ENCODE peak calls at places on chromosome 11, in ten cellular contexts. One of them, this sample, is unnamed.

GRCh38 chr11:30452114-30452513 is 129.2 kb downstream of the ARL14EP start:
- DNase-seq in colonic mucosa: no peak
- DNase-seq in left ventricle myocardium inferior: no peak
- DNase-seq in suprapubic skin: no peak
- DNase-seq in tibial nerve: no peak
- DNase-seq in thyroid gland: no peak
- DNase-seq in lower lobe of right lung: no peak
- DNase-seq in fibroblast of lung: no peak
- DNase-seq in brain microvascular endothelial cell: no peak
- DNase-seq in CD4-positive, alpha-beta T cell: no peak
- DNase-seq in this sample: no peak

GRCh38 chr11:58575377-58576020 is at the start of gene LPXN:
- DNase-seq in colonic mucosa: no peak
- DNase-seq in left ventricle myocardium inferior: no peak
- DNase-seq in suprapubic skin: no peak
- DNase-seq in tibial nerve: no peak
- DNase-seq in thyroid gland: no peak
- DNase-seq in lower lobe of right lung: no peak
- DNase-seq in fibroblast of lung: peak
- DNase-seq in brain microvascular endothelial cell: peak
- DNase-seq in CD4-positive, alpha-beta T cell: peak
- DNase-seq in this sample: no peak

GRCh38 chr11:6542727-6543126 is 45.6 kb downstream of the DNHD1 start:
- DNase-seq in colonic mucosa: no peak
- DNase-seq in left ventricle myocardium inferior: no peak
- DNase-seq in suprapubic skin: no peak
- DNase-seq in tibial nerve: no peak
- DNase-seq in thyroid gland: no peak
- DNase-seq in lower lobe of right lung: no peak
- DNase-seq in fibroblast of lung: no peak
- DNase-seq in brain microvascular endothelial cell: no peak
- DNase-seq in CD4-positive, alpha-beta T cell: no peak
- DNase-seq in this sample: no peak

GRCh38 chr11:100632970-100633452 is 54.1 kb upstream of the ARHGAP42 start:
- DNase-seq in colonic mucosa: peak
- DNase-seq in left ventricle myocardium inferior: peak
- DNase-seq in suprapubic skin: peak
- DNase-seq in tibial nerve: peak
- DNase-seq in thyroid gland: peak
- DNase-seq in lower lobe of right lung: peak
- DNase-seq in fibroblast of lung: peak
- DNase-seq in brain microvascular endothelial cell: peak
- DNase-seq in CD4-positive, alpha-beta T cell: no peak
- DNase-seq in this sample: peak

GRCh38 chr11:114296190-114296978 is at the start of gene NNMT:
- DNase-seq in colonic mucosa: peak
- DNase-seq in left ventricle myocardium inferior: peak
- DNase-seq in suprapubic skin: peak
- DNase-seq in tibial nerve: peak
- DNase-seq in thyroid gland: peak
- DNase-seq in lower lobe of right lung: peak
- DNase-seq in fibroblast of lung: peak
- DNase-seq in brain microvascular endothelial cell: peak
- DNase-seq in CD4-positive, alpha-beta T cell: no peak
- DNase-seq in this sample: peak

GRCh38 chr11:68796779-68797178 is 44.9 kb downstream of the CPT1A start:
- DNase-seq in colonic mucosa: no peak
- DNase-seq in left ventricle myocardium inferior: peak
- DNase-seq in suprapubic skin: no peak
- DNase-seq in tibial nerve: no peak
- DNase-seq in thyroid gland: peak
- DNase-seq in lower lobe of right lung: no peak
- DNase-seq in fibroblast of lung: peak
- DNase-seq in brain microvascular endothelial cell: no peak
- DNase-seq in CD4-positive, alpha-beta T cell: no peak
- DNase-seq in this sample: no peak

GRCh38 chr11:121482231-121483129 is 29.7 kb upstream of the SORL1-AS1 start:
- DNase-seq in colonic mucosa: no peak
- DNase-seq in left ventricle myocardium inferior: no peak
- DNase-seq in suprapubic skin: no peak
- DNase-seq in tibial nerve: no peak
- DNase-seq in thyroid gland: no peak
- DNase-seq in lower lobe of right lung: no peak
- DNase-seq in fibroblast of lung: no peak
- DNase-seq in brain microvascular endothelial cell: no peak
- DNase-seq in CD4-positive, alpha-beta T cell: peak
- DNase-seq in this sample: no peak

GRCh38 chr11:118051136-118051610 is 25.7 kb upstream of the TMPRSS4 start:
- DNase-seq in colonic mucosa: no peak
- DNase-seq in left ventricle myocardium inferior: no peak
- DNase-seq in suprapubic skin: no peak
- DNase-seq in tibial nerve: no peak
- DNase-seq in thyroid gland: no peak
- DNase-seq in lower lobe of right lung: no peak
- DNase-seq in fibroblast of lung: no peak
- DNase-seq in brain microvascular endothelial cell: no peak
- DNase-seq in CD4-positive, alpha-beta T cell: no peak
- DNase-seq in this sample: no peak

GRCh38 chr11:61336171-61336935 is 3.3 kb downstream of the TKFC start:
- DNase-seq in colonic mucosa: peak
- DNase-seq in left ventricle myocardium inferior: peak
- DNase-seq in suprapubic skin: peak
- DNase-seq in tibial nerve: peak
- DNase-seq in thyroid gland: peak
- DNase-seq in lower lobe of right lung: peak
- DNase-seq in fibroblast of lung: peak
- DNase-seq in brain microvascular endothelial cell: peak
- DNase-seq in CD4-positive, alpha-beta T cell: peak
- DNase-seq in this sample: peak

GRCh38 chr11:59216654-59217640 is 4.2 kb upstream of the MPEG1 start:
- DNase-seq in colonic mucosa: peak
- DNase-seq in left ventricle myocardium inferior: no peak
- DNase-seq in suprapubic skin: no peak
- DNase-seq in tibial nerve: peak
- DNase-seq in thyroid gland: peak
- DNase-seq in lower lobe of right lung: no peak
- DNase-seq in fibroblast of lung: peak
- DNase-seq in brain microvascular endothelial cell: no peak
- DNase-seq in CD4-positive, alpha-beta T cell: no peak
- DNase-seq in this sample: no peak

GRCh38 chr11:104134760-104135159 is 29.2 kb downstream of the PDGFD start:
- DNase-seq in colonic mucosa: no peak
- DNase-seq in left ventricle myocardium inferior: no peak
- DNase-seq in suprapubic skin: no peak
- DNase-seq in tibial nerve: no peak
- DNase-seq in thyroid gland: no peak
- DNase-seq in lower lobe of right lung: no peak
- DNase-seq in fibroblast of lung: peak
- DNase-seq in brain microvascular endothelial cell: peak
- DNase-seq in CD4-positive, alpha-beta T cell: no peak
- DNase-seq in this sample: no peak

GRCh38 chr11:7442588-7443215 is 42.6 kb upstream of the OLFML1 start:
- DNase-seq in colonic mucosa: peak
- DNase-seq in left ventricle myocardium inferior: peak
- DNase-seq in suprapubic skin: peak
- DNase-seq in tibial nerve: peak
- DNase-seq in thyroid gland: peak
- DNase-seq in lower lobe of right lung: peak
- DNase-seq in fibroblast of lung: peak
- DNase-seq in brain microvascular endothelial cell: peak
- DNase-seq in CD4-positive, alpha-beta T cell: peak
- DNase-seq in this sample: peak

GRCh38 chr11:116294630-116295029 is 478.2 kb downstream of the BUD13 start:
- DNase-seq in colonic mucosa: no peak
- DNase-seq in left ventricle myocardium inferior: no peak
- DNase-seq in suprapubic skin: no peak
- DNase-seq in tibial nerve: no peak
- DNase-seq in thyroid gland: no peak
- DNase-seq in lower lobe of right lung: no peak
- DNase-seq in fibroblast of lung: peak
- DNase-seq in brain microvascular endothelial cell: peak
- DNase-seq in CD4-positive, alpha-beta T cell: no peak
- DNase-seq in this sample: no peak

GRCh38 chr11:122022646-122023045 is 93.4 kb downstream of the BLID start:
- DNase-seq in colonic mucosa: no peak
- DNase-seq in left ventricle myocardium inferior: no peak
- DNase-seq in suprapubic skin: no peak
- DNase-seq in tibial nerve: no peak
- DNase-seq in thyroid gland: no peak
- DNase-seq in lower lobe of right lung: no peak
- DNase-seq in fibroblast of lung: no peak
- DNase-seq in brain microvascular endothelial cell: no peak
- DNase-seq in CD4-positive, alpha-beta T cell: no peak
- DNase-seq in this sample: no peak

GRCh38 chr11:69906453-69906907 is 87.3 kb upstream of the FGF3 start:
- DNase-seq in colonic mucosa: no peak
- DNase-seq in left ventricle myocardium inferior: no peak
- DNase-seq in suprapubic skin: no peak
- DNase-seq in tibial nerve: no peak
- DNase-seq in thyroid gland: no peak
- DNase-seq in lower lobe of right lung: no peak
- DNase-seq in fibroblast of lung: no peak
- DNase-seq in brain microvascular endothelial cell: no peak
- DNase-seq in CD4-positive, alpha-beta T cell: no peak
- DNase-seq in this sample: no peak

GRCh38 chr11:3835752-3836151 is 5.0 kb downstream of the RHOG start:
- DNase-seq in colonic mucosa: no peak
- DNase-seq in left ventricle myocardium inferior: peak
- DNase-seq in suprapubic skin: no peak
- DNase-seq in tibial nerve: no peak
- DNase-seq in thyroid gland: no peak
- DNase-seq in lower lobe of right lung: no peak
- DNase-seq in fibroblast of lung: no peak
- DNase-seq in brain microvascular endothelial cell: no peak
- DNase-seq in CD4-positive, alpha-beta T cell: no peak
- DNase-seq in this sample: no peak

GRCh38 chr11:72851726-72852125 is 37.5 kb downstream of the ATG16L2 start:
- DNase-seq in colonic mucosa: no peak
- DNase-seq in left ventricle myocardium inferior: no peak
- DNase-seq in suprapubic skin: no peak
- DNase-seq in tibial nerve: no peak
- DNase-seq in thyroid gland: no peak
- DNase-seq in lower lobe of right lung: no peak
- DNase-seq in fibroblast of lung: peak
- DNase-seq in brain microvascular endothelial cell: peak
- DNase-seq in CD4-positive, alpha-beta T cell: no peak
- DNase-seq in this sample: no peak

GRCh38 chr11:45982656-45983470 is 60.4 kb downstream of the LARGE2 start:
- DNase-seq in colonic mucosa: no peak
- DNase-seq in left ventricle myocardium inferior: peak
- DNase-seq in suprapubic skin: no peak
- DNase-seq in tibial nerve: no peak
- DNase-seq in thyroid gland: no peak
- DNase-seq in lower lobe of right lung: no peak
- DNase-seq in fibroblast of lung: peak
- DNase-seq in brain microvascular endothelial cell: peak
- DNase-seq in CD4-positive, alpha-beta T cell: no peak
- DNase-seq in this sample: no peak

GRCh38 chr11:64164392-64165312 is 1.3 kb downstream of the MACROD1 start:
- DNase-seq in colonic mucosa: peak
- DNase-seq in left ventricle myocardium inferior: peak
- DNase-seq in suprapubic skin: no peak
- DNase-seq in tibial nerve: no peak
- DNase-seq in thyroid gland: peak
- DNase-seq in lower lobe of right lung: no peak
- DNase-seq in fibroblast of lung: no peak
- DNase-seq in brain microvascular endothelial cell: no peak
- DNase-seq in CD4-positive, alpha-beta T cell: no peak
- DNase-seq in this sample: peak

GRCh38 chr11:106424111-106424510 is 346.6 kb downstream of the AASDHPPT start:
- DNase-seq in colonic mucosa: no peak
- DNase-seq in left ventricle myocardium inferior: no peak
- DNase-seq in suprapubic skin: no peak
- DNase-seq in tibial nerve: no peak
- DNase-seq in thyroid gland: no peak
- DNase-seq in lower lobe of right lung: no peak
- DNase-seq in fibroblast of lung: peak
- DNase-seq in brain microvascular endothelial cell: peak
- DNase-seq in CD4-positive, alpha-beta T cell: no peak
- DNase-seq in this sample: no peak

GRCh38 chr11:99687320-99687719 is 666.6 kb downstream of the CNTN5 start:
- DNase-seq in colonic mucosa: no peak
- DNase-seq in left ventricle myocardium inferior: no peak
- DNase-seq in suprapubic skin: no peak
- DNase-seq in tibial nerve: no peak
- DNase-seq in thyroid gland: no peak
- DNase-seq in lower lobe of right lung: no peak
- DNase-seq in fibroblast of lung: no peak
- DNase-seq in brain microvascular endothelial cell: no peak
- DNase-seq in CD4-positive, alpha-beta T cell: no peak
- DNase-seq in this sample: no peak

GRCh38 chr11:110428956-110429613 is 663 bp upstream of the FDX1 start:
- DNase-seq in colonic mucosa: no peak
- DNase-seq in left ventricle myocardium inferior: no peak
- DNase-seq in suprapubic skin: no peak
- DNase-seq in tibial nerve: no peak
- DNase-seq in thyroid gland: no peak
- DNase-seq in lower lobe of right lung: no peak
- DNase-seq in fibroblast of lung: no peak
- DNase-seq in brain microvascular endothelial cell: no peak
- DNase-seq in CD4-positive, alpha-beta T cell: no peak
- DNase-seq in this sample: no peak
- H3K27ac ChIP-seq in colonic mucosa: peak
- H3K27ac ChIP-seq in left ventricle myocardium inferior: peak
- H3K27ac ChIP-seq in suprapubic skin: peak
- H3K27ac ChIP-seq in tibial nerve: no peak
- H3K27ac ChIP-seq in thyroid gland: peak
- H3K27ac ChIP-seq in lower lobe of right lung: peak
- H3K27ac ChIP-seq in fibroblast of lung: no peak
- H3K27ac ChIP-seq in brain microvascular endothelial cell: no peak
- H3K27ac ChIP-seq in CD4-positive, alpha-beta T cell: peak
- H3K27ac ChIP-seq in this sample: no peak

GRCh38 chr11:10886652-10887250 is 28.9 kb upstream of the ZBED5 start:
- DNase-seq in colonic mucosa: no peak
- DNase-seq in left ventricle myocardium inferior: no peak
- DNase-seq in suprapubic skin: no peak
- DNase-seq in tibial nerve: no peak
- DNase-seq in thyroid gland: no peak
- DNase-seq in lower lobe of right lung: no peak
- DNase-seq in fibroblast of lung: peak
- DNase-seq in brain microvascular endothelial cell: no peak
- DNase-seq in CD4-positive, alpha-beta T cell: no peak
- DNase-seq in this sample: no peak
- H3K27ac ChIP-seq in colonic mucosa: no peak
- H3K27ac ChIP-seq in left ventricle myocardium inferior: peak
- H3K27ac ChIP-seq in suprapubic skin: no peak
- H3K27ac ChIP-seq in tibial nerve: no peak
- H3K27ac ChIP-seq in thyroid gland: no peak
- H3K27ac ChIP-seq in lower lobe of right lung: no peak
- H3K27ac ChIP-seq in fibroblast of lung: no peak
- H3K27ac ChIP-seq in brain microvascular endothelial cell: no peak
- H3K27ac ChIP-seq in CD4-positive, alpha-beta T cell: no peak
- H3K27ac ChIP-seq in this sample: no peak

GRCh38 chr11:35391922-35392813 is 27.2 kb downstream of the SLC1A2 start:
- DNase-seq in colonic mucosa: peak
- DNase-seq in left ventricle myocardium inferior: peak
- DNase-seq in suprapubic skin: peak
- DNase-seq in tibial nerve: peak
- DNase-seq in thyroid gland: peak
- DNase-seq in lower lobe of right lung: peak
- DNase-seq in fibroblast of lung: peak
- DNase-seq in brain microvascular endothelial cell: peak
- DNase-seq in CD4-positive, alpha-beta T cell: peak
- DNase-seq in this sample: peak
- H3K27ac ChIP-seq in colonic mucosa: no peak
- H3K27ac ChIP-seq in left ventricle myocardium inferior: no peak
- H3K27ac ChIP-seq in suprapubic skin: no peak
- H3K27ac ChIP-seq in tibial nerve: no peak
- H3K27ac ChIP-seq in thyroid gland: no peak
- H3K27ac ChIP-seq in lower lobe of right lung: peak
- H3K27ac ChIP-seq in fibroblast of lung: no peak
- H3K27ac ChIP-seq in brain microvascular endothelial cell: no peak
- H3K27ac ChIP-seq in CD4-positive, alpha-beta T cell: no peak
- H3K27ac ChIP-seq in this sample: no peak

GRCh38 chr11:128476729-128477128 is 110.6 kb downstream of the ETS1 start:
- DNase-seq in colonic mucosa: no peak
- DNase-seq in left ventricle myocardium inferior: no peak
- DNase-seq in suprapubic skin: no peak
- DNase-seq in tibial nerve: no peak
- DNase-seq in thyroid gland: no peak
- DNase-seq in lower lobe of right lung: no peak
- DNase-seq in fibroblast of lung: peak
- DNase-seq in brain microvascular endothelial cell: peak
- DNase-seq in CD4-positive, alpha-beta T cell: peak
- DNase-seq in this sample: no peak
- H3K27ac ChIP-seq in colonic mucosa: peak
- H3K27ac ChIP-seq in left ventricle myocardium inferior: peak
- H3K27ac ChIP-seq in suprapubic skin: peak
- H3K27ac ChIP-seq in tibial nerve: no peak
- H3K27ac ChIP-seq in thyroid gland: no peak
- H3K27ac ChIP-seq in lower lobe of right lung: peak
- H3K27ac ChIP-seq in fibroblast of lung: no peak
- H3K27ac ChIP-seq in brain microvascular endothelial cell: peak
- H3K27ac ChIP-seq in CD4-positive, alpha-beta T cell: peak
- H3K27ac ChIP-seq in this sample: no peak

This sample was measured in upper lobe of right lung.